ENCODE peak calls at places on chromosome 17, in four cellular contexts. L is left ventricle myocardium inferior, E is suprapubic skin, S is OCI-LY7. T is an unnamed sample. For H3K4me1, the result is how much of the 10 kb centered on the place peaks cover.

GRCh38 chr17:31492880-31493655 is 101.6 kb downstream of the RAB11FIP4 start:
- DNase-seq in L (peak), E (no peak), S (no peak), T (peak)

GRCh38 chr17:36932383-36933173 is 4.7 kb upstream of the LHX1 start:
- DNase-seq in L (no peak), E (no peak), S (no peak), T (no peak)

GRCh38 chr17:2776589-2777241 is 19.5 kb upstream of the RAP1GAP2 start:
- DNase-seq in L (no peak), E (no peak), S (no peak), T (peak)

GRCh38 chr17:38705523-38705802 is 390 bp downstream of the MLLT6 start:
- DNase-seq in L (no peak), E (no peak), S (peak), T (no peak)

GRCh38 chr17:78231991-78232759 is 744 bp downstream of the TMEM235 start:
- DNase-seq in L (no peak), E (no peak), S (no peak), T (no peak)

GRCh38 chr17:63785556-63785955 is 11.6 kb downstream of the DDX42 start:
- DNase-seq in L (no peak), E (no peak), S (no peak), T (no peak)

GRCh38 chr17:76909971-76910760 is 42.0 kb downstream of the MGAT5B start:
- DNase-seq in L (peak), E (no peak), S (peak), T (peak)

GRCh38 chr17:19676901-19677300 is 28.4 kb downstream of the ALDH3A2 start:
- DNase-seq in L (no peak), E (no peak), S (no peak), T (no peak)

GRCh38 chr17:42178817-42179216 is 2.1 kb downstream of the KCNH4 start:
- DNase-seq in L (no peak), E (no peak), S (peak), T (no peak)

GRCh38 chr17:41618341-41619161 is 5.8 kb downstream of the KRT17 start:
- DNase-seq in L (no peak), E (no peak), S (no peak), T (no peak)

GRCh38 chr17:80388175-80388574 is 26.8 kb upstream of the ENDOV start:
- DNase-seq in L (no peak), E (no peak), S (no peak), T (no peak)
- H3K4me1 ChIP-seq in L (under half), E (under half), S (under half), T (under half)

DNA sequence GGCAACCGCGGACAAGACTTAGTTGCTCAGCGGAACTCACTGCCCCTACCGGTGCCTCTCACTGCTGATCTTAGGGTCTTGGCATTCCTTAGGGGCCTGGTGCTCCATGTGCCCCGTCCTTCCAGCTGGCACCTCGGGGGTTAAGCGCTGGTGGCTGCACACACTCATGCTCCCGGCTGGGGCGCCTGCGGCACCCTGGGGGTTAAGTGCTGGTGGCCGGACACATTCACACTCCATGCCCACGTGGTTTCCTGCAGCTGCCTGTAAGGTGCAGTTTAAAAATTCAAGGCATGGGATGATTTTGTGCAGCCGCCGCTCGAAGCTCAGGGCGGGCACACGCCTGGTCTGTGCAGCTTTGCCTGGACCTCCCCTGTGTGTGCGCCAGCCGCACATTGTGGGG is 45.1 kb downstream of the BAIAP2 start:
- DNase-seq in L (no peak), E (no peak), S (no peak), T (no peak)
- H3K4me3 ChIP-seq in L (no peak), E (no peak), S (no peak), T (no peak)

GRCh38 chr17:56452469-56452868 is 141.0 kb upstream of the NOG start:
- DNase-seq in L (no peak), E (no peak), S (no peak), T (no peak)
- H3K4me1 ChIP-seq in L (under half), E (under half), S (under half), T (under half)

GRCh38 chr17:28395426-28395825 is 10.6 kb downstream of the SLC46A1 start:
- DNase-seq in L (no peak), E (no peak), S (no peak), T (no peak)

GRCh38 chr17:28395968-28396367 is 10.0 kb downstream of the SLC46A1 start:
- DNase-seq in L (no peak), E (no peak), S (no peak), T (no peak)

GRCh38 chr17:28392491-28392890 is 13.5 kb downstream of the SLC46A1 start:
- DNase-seq in L (no peak), E (no peak), S (no peak), T (no peak)

GRCh38 chr17:28396635-28397239 is 9.3 kb downstream of the SLC46A1 start:
- DNase-seq in L (no peak), E (no peak), S (no peak), T (no peak)

GRCh38 chr17:28394717-28395116 is 11.3 kb downstream of the SLC46A1 start:
- DNase-seq in L (no peak), E (no peak), S (no peak), T (no peak)
- H3K4me3 ChIP-seq in L (no peak), E (no peak), S (no peak), T (no peak)

GRCh38 chr17:16444258-16444886 is 29.0 kb downstream of the TRPV2 start:
- DNase-seq in L (no peak), E (no peak), S (no peak), T (no peak)

GRCh38 chr17:16440814-16441629 is 25.7 kb downstream of the TRPV2 start:
- DNase-seq in L (no peak), E (no peak), S (no peak), T (no peak)

GRCh38 chr17:16443390-16444257 is 28.3 kb downstream of the TRPV2 start:
- DNase-seq in L (no peak), E (no peak), S (no peak), T (no peak)

GRCh38 chr17:16442141-16442540 is 26.8 kb downstream of the TRPV2 start:
- DNase-seq in L (no peak), E (no peak), S (no peak), T (no peak)

DNA sequence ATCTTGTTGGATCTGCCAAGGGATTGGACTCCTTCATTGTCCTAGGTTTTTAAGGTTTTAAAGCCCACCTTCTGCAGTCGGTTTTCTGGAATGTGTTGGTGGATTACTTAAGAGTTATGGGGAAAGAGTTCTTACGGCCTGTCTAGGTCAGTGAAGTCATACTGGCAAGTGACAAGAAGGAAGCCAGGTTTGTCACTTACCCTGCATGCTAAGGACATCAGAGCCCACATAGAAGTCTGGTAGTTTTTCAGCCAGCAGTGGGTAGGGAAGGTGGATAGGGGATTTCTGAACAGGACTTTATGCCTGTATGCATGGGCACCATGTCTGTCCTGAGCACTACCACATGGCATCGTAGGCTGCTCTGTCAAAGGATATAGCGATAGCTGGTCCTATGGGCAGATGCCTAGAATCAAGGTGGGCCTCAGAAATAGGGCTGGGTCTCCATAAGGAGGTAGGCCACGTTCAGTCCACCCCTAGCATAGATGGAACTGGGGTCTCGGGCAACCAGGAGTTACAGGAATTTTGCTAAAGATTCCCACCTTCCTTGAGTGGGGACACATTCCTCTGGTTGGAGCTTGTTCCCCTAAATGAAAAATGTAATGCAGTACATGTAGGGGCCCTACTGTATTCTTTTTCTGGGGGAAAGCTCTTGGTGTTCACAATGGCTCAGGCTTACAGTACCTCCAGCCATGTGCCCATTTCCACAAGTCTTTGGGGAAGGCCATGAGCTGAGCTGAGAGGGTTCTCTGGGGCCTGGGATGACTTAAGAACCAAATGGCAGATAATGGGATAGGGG is 27.4 kb downstream of the TRPV2 start:
- DNase-seq in L (no peak), E (no peak), S (no peak), T (no peak)
- H3K4me1 ChIP-seq in L (half or more), E (under half), S (under half), T (under half)